ENCODE peak calls at places on chromosome 10, in seven cellular contexts. R is aorta, B is mesenchymal stem cell, I is GM23248, X is MM.1S, N is Panc1, H is right lobe of liver. P is an unnamed sample.

GRCh38 chr10:7409732-7410168 is 1.1 kb downstream of the SFMBT2 start:
- DNase-seq in R (no peak), B (peak), I (peak), X (peak), N (no peak), H (no peak), P (peak)

GRCh38 chr10:117938104-117938503 is 108.6 kb downstream of the RAB11FIP2 start:
- DNase-seq in R (no peak), B (no peak), I (no peak), X (no peak), N (no peak), H (no peak), P (no peak)

GRCh38 chr10:72612203-72612826 is 13.6 kb downstream of the MICU1 start:
- DNase-seq in R (no peak), B (peak), I (peak), X (no peak), N (no peak), H (no peak), P (no peak)

GRCh38 chr10:35882422-35883150 is 240.5 kb upstream of the FZD8 start:
- DNase-seq in R (no peak), B (no peak), I (no peak), X (no peak), N (no peak), H (no peak), P (no peak)

GRCh38 chr10:12500406-12501303 is 151.3 kb downstream of the CAMK1D start:
- DNase-seq in R (peak), B (peak), I (no peak), X (no peak), N (no peak), H (no peak), P (no peak)

GRCh38 chr10:75245354-75246001 is 9.7 kb upstream of the COMTD1 start:
- DNase-seq in R (no peak), B (no peak), I (no peak), X (no peak), N (no peak), H (no peak), P (no peak)

GRCh38 chr10:54940418-54940817 is 139.4 kb upstream of the PCDH15 start:
- DNase-seq in R (no peak), B (no peak), I (no peak), X (peak), N (no peak), H (no peak), P (peak)

GRCh38 chr10:101704306-101704705 is 9.3 kb upstream of the FBXW4 start:
- DNase-seq in R (no peak), B (no peak), I (no peak), X (no peak), N (no peak), H (no peak), P (no peak)

GRCh38 chr10:44696496-44696895 is 214.6 kb upstream of the TMEM72 start:
- DNase-seq in R (no peak), B (peak), I (peak), X (no peak), N (no peak), H (no peak), P (no peak)

GRCh38 chr10:98576096-98576495 is 129.4 kb upstream of the HPS1 start:
- DNase-seq in R (no peak), B (no peak), I (no peak), X (no peak), N (no peak), H (no peak), P (no peak)

GRCh38 chr10:61153766-61154165 is 209.8 kb upstream of the RHOBTB1 start:
- DNase-seq in R (no peak), B (no peak), I (no peak), X (no peak), N (no peak), H (no peak), P (no peak)

GRCh38 chr10:103968441-103969391 is 1.8 kb downstream of the SLK start:
- DNase-seq in R (no peak), B (peak), I (peak), X (peak), N (no peak), H (no peak), P (no peak)

GRCh38 chr10:111281516-111281915 is 204.7 kb downstream of the ADRA2A start:
- DNase-seq in R (no peak), B (peak), I (peak), X (no peak), N (no peak), H (no peak), P (no peak)

GRCh38 chr10:76883596-76883995 is 754.0 kb downstream of the KCNMA1 start:
- DNase-seq in R (no peak), B (no peak), I (no peak), X (no peak), N (no peak), H (no peak), P (no peak)

GRCh38 chr10:61643316-61643751 is 19.4 kb upstream of the CABCOCO1 start:
- DNase-seq in R (no peak), B (no peak), I (peak), X (peak), N (no peak), H (no peak), P (no peak)

GRCh38 chr10:73995035-73995358 is 2.9 kb upstream of the VCL start:
- DNase-seq in R (no peak), B (no peak), I (no peak), X (no peak), N (no peak), H (no peak), P (no peak)

GRCh38 chr10:87875929-87876571 is 12.6 kb downstream of the PTEN start:
- DNase-seq in R (no peak), B (no peak), I (peak), X (no peak), N (no peak), H (no peak), P (no peak)

GRCh38 chr10:124231188-124232135 is 138.1 kb upstream of the CHST15 start:
- DNase-seq in R (no peak), B (no peak), I (no peak), X (peak), N (no peak), H (no peak), P (peak)

GRCh38 chr10:55629792-55630490 is 731.1 kb downstream of the ZWINT start:
- DNase-seq in R (no peak), B (peak), I (peak), X (peak), N (peak), H (peak), P (no peak)

GRCh38 chr10:84811078-84811477 is 482.7 kb downstream of the CCSER2 start:
- DNase-seq in R (no peak), B (no peak), I (no peak), X (no peak), N (no peak), H (no peak), P (no peak)

GRCh38 chr10:88232029-88232895 is 350.9 kb downstream of the RNLS start:
- DNase-seq in R (peak), B (no peak), I (peak), X (no peak), N (no peak), H (peak), P (no peak)

GRCh38 chr10:74542077-74542476 is 284.3 kb upstream of the KAT6B start:
- DNase-seq in R (no peak), B (peak), I (peak), X (no peak), N (no peak), H (no peak), P (no peak)

GRCh38 chr10:65273063-65273462 is 1652.8 kb upstream of the LRRTM3 start:
- DNase-seq in R (no peak), B (no peak), I (no peak), X (no peak), N (no peak), H (no peak), P (no peak)

GRCh38 chr10:112963835-112964234 is 13.8 kb downstream of the TCF7L2 start:
- DNase-seq in R (no peak), B (peak), I (peak), X (no peak), N (no peak), H (no peak), P (no peak)

GRCh38 chr10:124385627-124386185 is 33.0 kb downstream of the OAT start:
- DNase-seq in R (peak), B (no peak), I (no peak), X (no peak), N (no peak), H (no peak), P (no peak)

GRCh38 chr10:6398419-6398818 is 181.7 kb downstream of the PRKCQ start:
- DNase-seq in R (no peak), B (no peak), I (peak), X (no peak), N (no peak), H (no peak), P (no peak)

GRCh38 chr10:86922553-86922961 is 34.9 kb downstream of the MMRN2 start:
- DNase-seq in R (no peak), B (no peak), I (no peak), X (no peak), N (no peak), H (no peak), P (no peak)

GRCh38 chr10:63977329-63977923 is 456.2 kb downstream of the REEP3 start:
- DNase-seq in R (no peak), B (peak), I (peak), X (peak), N (peak), H (no peak), P (peak)

GRCh38 chr10:127414024-127414423 is 135.1 kb upstream of the NPS start:
- DNase-seq in R (no peak), B (no peak), I (no peak), X (no peak), N (no peak), H (no peak), P (no peak)

GRCh38 chr10:69789164-69789576 is 12.5 kb upstream of the COL13A1 start:
- DNase-seq in R (no peak), B (peak), I (peak), X (no peak), N (no peak), H (no peak), P (no peak)

GRCh38 chr10:16886032-16886431 is 68.8 kb upstream of the RSU1 start:
- DNase-seq in R (no peak), B (no peak), I (no peak), X (no peak), N (no peak), H (no peak), P (no peak)

GRCh38 chr10:11586170-11586569 is 25.3 kb downstream of the USP6NL start:
- DNase-seq in R (no peak), B (no peak), I (peak), X (no peak), N (no peak), H (no peak), P (no peak)

GRCh38 chr10:57925045-57925444 is 342.6 kb downstream of the IPMK start:
- DNase-seq in R (no peak), B (no peak), I (no peak), X (peak), N (no peak), H (no peak), P (peak)

GRCh38 chr10:21352886-21353285 is 172.6 kb downstream of the SKIDA1 start:
- DNase-seq in R (no peak), B (no peak), I (no peak), X (no peak), N (no peak), H (no peak), P (no peak)

GRCh38 chr10:127041561-127041960 is 136.3 kb downstream of the DOCK1 start:
- DNase-seq in R (no peak), B (peak), I (peak), X (no peak), N (no peak), H (no peak), P (no peak)

GRCh38 chr10:65968871-65969270 is 957.0 kb upstream of the LRRTM3 start:
- DNase-seq in R (no peak), B (no peak), I (no peak), X (peak), N (no peak), H (no peak), P (no peak)

GRCh38 chr10:101214446-101215396 is 14.5 kb downstream of the LBX1 start:
- DNase-seq in R (peak), B (no peak), I (peak), X (peak), N (no peak), H (peak), P (peak)

GRCh38 chr10:89332718-89333281 is 5.0 kb downstream of the IFIT3 start:
- DNase-seq in R (no peak), B (no peak), I (peak), X (peak), N (no peak), H (no peak), P (peak)
- H3K4me3 ChIP-seq in R (peak), B (peak), I (peak), X (peak), N (peak), H (peak), P (peak)

GRCh38 chr10:96122824-96123223 is 7.3 kb upstream of the ZNF518A start:
- DNase-seq in R (no peak), B (no peak), I (no peak), X (no peak), N (no peak), H (no peak), P (no peak)

GRCh38 chr10:96124230-96125141 is 5.6 kb upstream of the ZNF518A start:
- DNase-seq in R (no peak), B (peak), I (peak), X (peak), N (peak), H (peak), P (no peak)

DNA sequence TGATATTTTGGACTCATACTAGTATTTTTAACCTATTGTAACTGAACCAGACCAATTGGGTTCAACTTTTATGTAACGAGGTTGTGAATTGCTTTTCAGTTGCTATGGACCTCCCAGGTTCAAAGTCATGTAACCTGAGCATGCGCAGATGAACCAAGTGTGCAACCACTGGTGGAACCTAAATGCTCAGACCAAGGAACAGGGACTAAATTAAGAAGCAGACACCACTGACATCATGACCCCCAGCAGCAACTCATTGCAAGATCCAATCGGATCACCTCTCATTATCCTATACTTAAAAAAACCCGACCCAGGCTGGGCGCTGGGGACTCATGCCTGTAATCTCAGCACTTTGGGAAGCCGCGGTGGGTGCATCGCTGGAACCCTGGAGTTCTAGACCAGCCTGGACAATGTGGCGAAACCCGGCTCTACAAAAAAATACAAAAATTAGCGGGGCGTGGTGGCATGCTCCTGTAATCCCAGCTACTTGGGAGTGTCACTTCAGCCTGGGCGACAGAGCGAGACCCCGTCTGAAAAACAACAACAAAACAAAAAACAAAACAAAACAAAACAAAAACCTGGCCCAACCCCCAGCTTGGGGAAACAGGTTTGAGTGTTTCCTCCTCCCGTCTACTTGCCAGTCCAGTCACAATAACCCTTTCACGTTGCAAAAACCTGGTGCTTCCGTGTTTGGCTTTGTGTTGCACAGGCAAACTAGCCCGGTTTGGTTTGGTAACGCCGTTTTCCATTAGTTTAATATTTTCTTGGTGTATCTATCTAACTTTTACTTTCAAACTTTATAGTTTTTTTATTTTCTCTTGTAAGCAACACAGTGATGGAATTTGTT is 11.3 kb upstream of the ZNF518A start:
- DNase-seq in R (no peak), B (no peak), I (no peak), X (no peak), N (peak), H (no peak), P (no peak)
- H3K4me3 ChIP-seq in R (no peak), B (no peak), I (no peak), X (no peak), N (peak), H (no peak), P (no peak)

GRCh38 chr10:129964611-129965417 is 740 bp upstream of the EBF3 start:
- DNase-seq in R (no peak), B (no peak), I (no peak), X (no peak), N (no peak), H (no peak), P (no peak)

GRCh38 chr10:129962558-129963075 is 1.5 kb downstream of the EBF3 start:
- DNase-seq in R (no peak), B (no peak), I (no peak), X (no peak), N (no peak), H (no peak), P (no peak)

GRCh38 chr10:129962092-129962494 is 2.0 kb downstream of the EBF3 start:
- DNase-seq in R (no peak), B (no peak), I (no peak), X (no peak), N (no peak), H (no peak), P (no peak)

GRCh38 chr10:129963831-129964501 is at the start of gene EBF3:
- DNase-seq in R (peak), B (peak), I (peak), X (no peak), N (no peak), H (peak), P (no peak)

DNA sequence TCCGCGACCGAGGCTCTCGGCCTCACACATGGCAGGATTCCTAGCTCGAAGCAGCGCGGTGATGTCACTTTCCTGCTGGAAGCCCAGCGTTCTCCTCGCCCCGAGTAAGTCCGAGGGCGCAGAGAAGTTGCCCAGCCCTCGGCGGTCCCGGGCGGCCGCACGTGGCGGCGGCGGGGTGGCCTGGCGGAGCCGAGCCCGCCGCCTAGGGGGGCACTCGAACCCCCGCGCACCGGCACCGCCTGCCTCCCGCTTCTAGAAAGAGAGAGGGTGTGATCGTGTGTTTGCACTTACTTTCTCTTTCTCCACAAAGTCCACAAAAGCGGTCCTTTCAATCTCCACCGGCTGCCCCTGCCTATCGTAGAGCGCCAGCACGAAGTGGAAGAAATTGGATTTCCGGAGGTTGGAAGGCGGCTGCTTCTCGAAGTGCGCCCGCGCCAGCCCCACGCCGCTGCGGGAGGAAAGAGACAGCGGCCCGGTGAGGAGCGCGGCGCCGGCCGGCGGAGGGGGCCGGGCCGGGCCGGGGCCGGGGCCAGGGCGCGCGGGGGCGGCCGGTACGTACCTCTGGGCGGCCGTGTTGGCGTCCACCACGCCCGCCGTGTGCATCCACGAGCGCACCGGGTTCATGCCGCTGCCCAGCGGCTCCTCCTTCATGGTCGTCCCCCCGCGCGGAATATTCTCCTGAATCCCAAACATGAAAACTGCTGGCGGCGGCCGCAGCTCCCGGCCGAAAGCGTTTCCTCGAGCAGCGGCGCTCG is 821 bp downstream of the EBF3 start:
- DNase-seq in R (peak), B (peak), I (peak), X (no peak), N (no peak), H (no peak), P (no peak)
- H3K4me3 ChIP-seq in R (peak), B (peak), I (peak), X (no peak), N (peak), H (peak), P (no peak)

GRCh38 chr10:3197354-3198003 is 24.9 kb upstream of the PITRM1 start:
- DNase-seq in R (peak), B (peak), I (peak), X (peak), N (peak), H (peak), P (peak)
- H3K4me3 ChIP-seq in R (no peak), B (peak), I (peak), X (peak), N (no peak), H (no peak), P (no peak)

GRCh38 chr10:23371073-23371472 is 26.5 kb upstream of the C10orf67 start:
- DNase-seq in R (no peak), B (no peak), I (no peak), X (no peak), N (no peak), H (no peak), P (no peak)

GRCh38 chr10:23364378-23364777 is 19.8 kb upstream of the C10orf67 start:
- DNase-seq in R (no peak), B (no peak), I (no peak), X (no peak), N (no peak), H (no peak), P (peak)

GRCh38 chr10:23370106-23370505 is 25.5 kb upstream of the C10orf67 start:
- DNase-seq in R (no peak), B (peak), I (peak), X (no peak), N (no peak), H (no peak), P (no peak)

GRCh38 chr10:23368816-23369640 is 24.4 kb upstream of the C10orf67 start:
- DNase-seq in R (no peak), B (peak), I (no peak), X (peak), N (no peak), H (no peak), P (peak)

GRCh38 chr10:23367896-23368685 is 23.5 kb upstream of the C10orf67 start:
- DNase-seq in R (no peak), B (peak), I (no peak), X (no peak), N (no peak), H (no peak), P (no peak)
- H3K4me3 ChIP-seq in R (no peak), B (no peak), I (no peak), X (no peak), N (no peak), H (no peak), P (no peak)

GRCh38 chr10:665579-666091 is 23.8 kb downstream of the DIP2C start:
- DNase-seq in R (peak), B (no peak), I (no peak), X (no peak), N (peak), H (no peak), P (no peak)
- H3K4me3 ChIP-seq in R (no peak), B (peak), I (no peak), X (no peak), N (peak), H (no peak), P (no peak)

DNA sequence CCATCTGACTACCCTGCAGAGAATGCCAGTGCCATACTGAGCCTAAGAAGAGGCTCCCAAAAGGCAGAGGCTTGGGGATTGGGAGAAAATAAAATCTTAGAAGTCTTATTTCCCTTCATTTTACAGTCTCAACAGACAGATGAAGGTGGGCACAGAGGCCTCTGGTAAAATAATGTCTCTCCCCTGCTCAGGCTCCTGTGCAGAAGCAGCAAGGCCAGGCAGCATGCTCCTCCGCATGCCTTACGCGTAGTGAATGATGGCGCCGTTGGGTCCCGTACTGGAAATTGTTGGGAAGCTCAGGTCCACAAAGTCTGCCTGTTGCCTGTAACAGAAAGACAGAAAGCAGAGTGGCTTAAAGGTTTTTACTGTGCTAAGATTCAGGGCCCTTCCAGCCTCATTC is 45.8 kb downstream of the XPNPEP1 start:
- DNase-seq in R (no peak), B (no peak), I (no peak), X (no peak), N (no peak), H (no peak), P (no peak)
- H3K4me3 ChIP-seq in R (no peak), B (no peak), I (no peak), X (no peak), N (no peak), H (no peak), P (no peak)

GRCh38 chr10:79375321-79376077 is 28.2 kb downstream of the PPIF start:
- DNase-seq in R (no peak), B (peak), I (peak), X (no peak), N (no peak), H (no peak), P (no peak)
- H3K4me3 ChIP-seq in R (no peak), B (no peak), I (no peak), X (no peak), N (no peak), H (no peak), P (no peak)

P was measured in GM12865.